ENCODE peak calls at places on chromosomes 5 and 9, in ten cellular contexts. L, R, Y, U, V, N, X, I, J and C are unnamed samples.

GRCh38 chr5:66655395-66656324 is 59.5 kb downstream of the MAST4 start:
- DNase-seq in L (peak), R (no peak), Y (no peak), U (no peak), V (no peak), N (no peak), X (no peak), I (no peak), J (no peak), C (no peak)

GRCh38 chr5:1552469-1553255 is 28.9 kb upstream of the LPCAT1 start:
- DNase-seq in L (peak), R (no peak), Y (peak), U (peak), V (peak), N (peak), X (peak), I (no peak), J (no peak), C (peak)

GRCh38 chr9:15268796-15269195 is 38.2 kb downstream of the TTC39B start:
- DNase-seq in L (no peak), R (no peak), Y (no peak), U (no peak), V (no peak), N (no peak), X (no peak), I (no peak), J (no peak), C (no peak)

GRCh38 chr5:154260224-154260859 is 69.8 kb downstream of the GALNT10 start:
- DNase-seq in L (peak), R (no peak), Y (no peak), U (no peak), V (no peak), N (no peak), X (no peak), I (no peak), J (no peak), C (no peak)

GRCh38 chr5:40409600-40409999 is 270.1 kb upstream of the PTGER4 start:
- DNase-seq in L (peak), R (no peak), Y (no peak), U (no peak), V (no peak), N (no peak), X (no peak), I (peak), J (no peak), C (no peak)

GRCh38 chr5:107957023-107957422 is 286.3 kb upstream of the EFNA5 start:
- DNase-seq in L (no peak), R (no peak), Y (no peak), U (no peak), V (no peak), N (no peak), X (no peak), I (no peak), J (no peak), C (no peak)

GRCh38 chr9:138073808-138074207 is 196.2 kb downstream of the CACNA1B start:
- DNase-seq in L (no peak), R (no peak), Y (peak), U (no peak), V (peak), N (no peak), X (no peak), I (no peak), J (no peak), C (no peak)

GRCh38 chr5:93674866-93675457 is 66.4 kb downstream of the POU5F2 start:
- DNase-seq in L (no peak), R (no peak), Y (no peak), U (no peak), V (no peak), N (no peak), X (no peak), I (no peak), J (no peak), C (no peak)

GRCh38 chr9:131043097-131043496 is 34.1 kb downstream of the LAMC3 start:
- DNase-seq in L (peak), R (no peak), Y (no peak), U (no peak), V (peak), N (no peak), X (no peak), I (no peak), J (no peak), C (no peak)

GRCh38 chr5:11069041-11069440 is 308.0 kb upstream of the DAP start:
- DNase-seq in L (no peak), R (no peak), Y (no peak), U (no peak), V (no peak), N (no peak), X (no peak), I (no peak), J (no peak), C (no peak)

GRCh38 chr9:18926513-18926912 is 106.5 kb downstream of the SAXO1 start:
- DNase-seq in L (no peak), R (no peak), Y (no peak), U (no peak), V (no peak), N (no peak), X (no peak), I (no peak), J (no peak), C (no peak)

DNA sequence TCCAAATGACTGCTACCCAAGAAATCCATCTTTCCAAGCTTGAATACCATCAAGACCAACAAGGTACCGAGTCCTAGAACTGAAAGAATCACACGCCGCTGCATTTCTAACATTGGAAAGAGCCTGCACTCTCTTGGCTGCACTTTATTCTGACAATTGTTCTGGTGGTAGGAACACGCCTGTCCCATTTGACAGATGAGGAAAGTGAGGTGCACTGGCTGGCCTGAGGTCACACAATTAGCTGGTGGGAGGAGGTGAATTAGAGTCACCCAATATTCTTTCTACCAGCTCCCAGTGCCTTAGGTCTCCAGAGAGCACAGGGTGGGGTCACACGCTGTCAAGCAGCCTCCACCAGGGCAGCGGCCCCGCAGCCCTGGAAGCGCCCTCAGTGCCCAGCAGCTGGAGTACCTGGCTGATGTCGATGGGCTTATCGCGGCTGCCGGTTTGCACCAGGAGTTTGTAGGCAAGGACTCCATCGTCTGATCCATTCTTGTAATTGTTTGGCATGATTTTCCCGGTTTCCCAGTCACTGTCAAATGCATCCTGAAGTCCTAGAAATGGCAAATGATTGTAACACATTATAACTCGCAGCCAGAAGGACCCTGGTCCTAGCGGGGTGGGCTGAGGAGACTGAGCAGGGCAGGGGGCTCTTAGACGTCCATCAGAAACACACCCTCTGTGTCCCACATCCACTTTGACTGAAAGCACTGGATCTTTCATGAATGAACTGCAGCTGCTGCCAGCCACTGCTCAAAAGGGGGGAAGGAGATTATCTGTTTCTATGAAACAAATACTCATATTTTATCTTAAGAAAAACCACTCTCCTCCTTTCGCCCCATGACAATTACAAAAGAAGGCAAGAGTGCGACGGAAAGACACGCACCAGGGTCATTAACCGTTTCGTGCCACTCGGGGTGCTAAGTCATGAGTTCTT is 55.1 kb downstream of the PTCH1 start:
- DNase-seq in L (no peak), R (no peak), Y (no peak), U (no peak), V (no peak), N (no peak), X (no peak), I (no peak), J (no peak), C (no peak)
- H3K27ac ChIP-seq in L (peak), R (peak), Y (no peak), U (no peak), V (peak), N (peak), X (peak), I (peak), J (no peak), C (peak)

GRCh38 chr5:175060264-175060663 is 335.9 kb downstream of the MSX2 start:
- DNase-seq in L (no peak), R (no peak), Y (no peak), U (no peak), V (no peak), N (no peak), X (no peak), I (no peak), J (no peak), C (no peak)

GRCh38 chr5:175056831-175057230 is 332.4 kb downstream of the MSX2 start:
- DNase-seq in L (no peak), R (no peak), Y (no peak), U (no peak), V (no peak), N (no peak), X (no peak), I (no peak), J (no peak), C (no peak)

GRCh38 chr5:175059687-175060194 is 335.4 kb downstream of the MSX2 start:
- DNase-seq in L (no peak), R (no peak), Y (peak), U (no peak), V (no peak), N (peak), X (no peak), I (no peak), J (peak), C (peak)
- TF ChIP-seq CTCF in L (no peak), R (no peak), Y (no peak), U (no peak), V (no peak), N (no peak), X (no peak), I (no peak), J (peak), C (no peak)

GRCh38 chr5:54379590-54379989 is 69.2 kb upstream of the ARL15 start:
- DNase-seq in L (peak), R (no peak), Y (no peak), U (no peak), V (no peak), N (no peak), X (no peak), I (no peak), J (no peak), C (no peak)
- H3K27ac ChIP-seq in L (no peak), R (no peak), Y (no peak), U (no peak), V (no peak), N (no peak), X (no peak), I (no peak), J (no peak), C (no peak)

GRCh38 chr5:170508036-170508435 is 4.2 kb downstream of the KCNIP1 start:
- DNase-seq in L (no peak), R (no peak), Y (no peak), U (no peak), V (no peak), N (no peak), X (no peak), I (no peak), J (no peak), C (no peak)

GRCh38 chr5:170511550-170511949 is 7.7 kb downstream of the KCNIP1 start:
- DNase-seq in L (no peak), R (no peak), Y (no peak), U (no peak), V (no peak), N (no peak), X (no peak), I (no peak), J (no peak), C (no peak)

GRCh38 chr5:170504598-170505266 is 912 bp downstream of the KCNIP1 start:
- DNase-seq in L (no peak), R (no peak), Y (no peak), U (no peak), V (no peak), N (no peak), X (no peak), I (no peak), J (no peak), C (no peak)

GRCh38 chr5:170509323-170509660 is 5.5 kb downstream of the KCNIP1 start:
- DNase-seq in L (no peak), R (no peak), Y (no peak), U (no peak), V (no peak), N (no peak), X (no peak), I (no peak), J (no peak), C (no peak)

GRCh38 chr5:170508660-170509322 is 5.0 kb downstream of the KCNIP1 start:
- DNase-seq in L (no peak), R (no peak), Y (no peak), U (no peak), V (no peak), N (no peak), X (no peak), I (no peak), J (no peak), C (no peak)
- TF ChIP-seq CTCF in L (no peak), R (no peak), Y (no peak), U (no peak), V (no peak), N (no peak), X (no peak), I (no peak), J (peak), C (no peak)

DNA sequence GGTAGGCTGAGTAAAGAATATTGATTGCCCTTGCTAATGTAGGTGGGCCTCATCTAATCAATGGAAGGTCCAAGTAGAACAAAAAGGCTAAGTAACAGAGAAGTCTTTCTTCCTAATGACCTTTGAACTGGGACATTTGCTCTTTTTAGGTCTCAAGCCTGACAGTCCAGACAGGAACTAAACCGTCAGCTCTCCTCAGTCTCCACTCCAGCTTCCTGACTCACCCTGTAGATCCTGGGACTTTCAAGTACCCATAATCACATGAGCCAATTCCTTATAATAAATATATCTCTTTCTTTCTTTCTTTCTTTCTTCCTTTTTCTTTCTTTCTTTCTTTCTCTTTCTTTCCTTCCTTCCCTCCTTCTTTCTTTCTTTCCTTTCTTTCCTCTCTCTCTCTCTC is 479.5 kb upstream of the PAPPA start:
- DNase-seq in L (no peak), R (no peak), Y (no peak), U (no peak), V (no peak), N (no peak), X (no peak), I (no peak), J (no peak), C (no peak)
- H3K27ac ChIP-seq in L (no peak), R (peak), Y (no peak), U (no peak), V (peak), N (no peak), X (no peak), I (no peak), J (no peak), C (no peak)

GRCh38 chr9:78023003-78023741 is 8.4 kb downstream of the GNAQ start:
- DNase-seq in L (peak), R (no peak), Y (no peak), U (no peak), V (no peak), N (no peak), X (no peak), I (no peak), J (no peak), C (no peak)
- TF ChIP-seq CTCF in L (no peak), R (no peak), Y (no peak), U (no peak), V (no peak), N (no peak), X (no peak), I (no peak), J (no peak), C (no peak)

GRCh38 chr9:136665111-136665703 is 2.5 kb downstream of the EGFL7 start:
- DNase-seq in L (peak), R (no peak), Y (peak), U (no peak), V (peak), N (no peak), X (no peak), I (no peak), J (no peak), C (no peak)
- H3K27ac ChIP-seq in L (no peak), R (peak), Y (peak), U (peak), V (peak), N (peak), X (no peak), I (peak), J (no peak), C (peak)